ENCODE peak calls at places on chromosomes 4 and X, in nine cellular contexts. J is PC-3, V is AG20443, P is right lobe of liver, A is WTC11, R is ACHN, E is NB4, G is activated gamma-delta T cell, F is epithelial cell of prostate. T is an unnamed sample.

GRCh38 chrX:43592597-43592996 is 63.5 kb upstream of the MAOA start:
- DNase-seq in J (no peak), V (no peak), P (peak), A (no peak), R (no peak), E (no peak), G (no peak), F (no peak), T (peak)

GRCh38 chr4:77843628-77844027 is 19.0 kb upstream of the MRPL1 start:
- DNase-seq in J (no peak), V (no peak), P (no peak), A (no peak), R (peak), E (no peak), G (no peak), F (no peak), T (peak)

GRCh38 chr4:158775091-158775651 is 6.3 kb downstream of the FNIP2 start:
- DNase-seq in J (peak), V (peak), P (no peak), A (no peak), R (peak), E (no peak), G (no peak), F (no peak), T (peak)

GRCh38 chr4:41930139-41930831 is 4.9 kb upstream of the TMEM33 start:
- DNase-seq in J (no peak), V (no peak), P (no peak), A (no peak), R (no peak), E (no peak), G (no peak), F (no peak), T (no peak)

GRCh38 chr4:186134254-186134653 is 29.8 kb downstream of the FAM149A start:
- DNase-seq in J (no peak), V (no peak), P (no peak), A (no peak), R (no peak), E (peak), G (no peak), F (no peak), T (no peak)

GRCh38 chrX:150100261-150100660 is 162.0 kb upstream of the EOLA2 start:
- DNase-seq in J (no peak), V (peak), P (no peak), A (no peak), R (no peak), E (no peak), G (no peak), F (no peak), T (no peak)

GRCh38 chr4:68180858-68181531 is 51.3 kb upstream of the TMPRSS11F start:
- DNase-seq in J (peak), V (peak), P (no peak), A (no peak), R (no peak), E (no peak), G (no peak), F (peak), T (no peak)

GRCh38 chr4:82678046-82678445 is 116.3 kb upstream of the TMEM150C start:
- DNase-seq in J (no peak), V (no peak), P (no peak), A (no peak), R (no peak), E (no peak), G (no peak), F (no peak), T (no peak)

GRCh38 chr4:44421330-44421729 is 27.3 kb downstream of the KCTD8 start:
- DNase-seq in J (peak), V (no peak), P (no peak), A (no peak), R (no peak), E (no peak), G (no peak), F (no peak), T (no peak)

GRCh38 chrX:44572340-44572938 is 29.8 kb upstream of the FUNDC1 start:
- DNase-seq in J (no peak), V (no peak), P (no peak), A (no peak), R (no peak), E (no peak), G (no peak), F (no peak), T (no peak)

GRCh38 chr4:65383589-65384305 is 286.5 kb downstream of the EPHA5 start:
- DNase-seq in J (peak), V (no peak), P (no peak), A (no peak), R (no peak), E (no peak), G (no peak), F (no peak), T (peak)

GRCh38 chr4:111228396-111228795 is 605.5 kb upstream of the PITX2 start:
- DNase-seq in J (no peak), V (peak), P (no peak), A (no peak), R (no peak), E (no peak), G (no peak), F (no peak), T (no peak)

GRCh38 chr4:141388483-141388882 is 167.8 kb downstream of the ZNF330 start:
- DNase-seq in J (no peak), V (peak), P (no peak), A (no peak), R (no peak), E (no peak), G (no peak), F (no peak), T (no peak)

GRCh38 chr4:119139822-119140252 is 4.2 kb downstream of the MYOZ2 start:
- DNase-seq in J (no peak), V (no peak), P (no peak), A (no peak), R (no peak), E (peak), G (no peak), F (no peak), T (no peak)

GRCh38 chrX:79369871-79370270 is 2.7 kb upstream of the ITM2A start:
- DNase-seq in J (no peak), V (no peak), P (no peak), A (no peak), R (no peak), E (no peak), G (no peak), F (no peak), T (no peak)

GRCh38 chr4:141676087-141676486 is 39.7 kb downstream of the IL15 start:
- DNase-seq in J (no peak), V (no peak), P (no peak), A (no peak), R (no peak), E (no peak), G (no peak), F (no peak), T (no peak)

GRCh38 chrX:136767104-136767941 is 13.4 kb downstream of the ARHGEF6 start:
- DNase-seq in J (peak), V (peak), P (peak), A (peak), R (peak), E (peak), G (peak), F (no peak), T (peak)

GRCh38 chr4:168449740-168450442 is 30.4 kb downstream of the DDX60L start:
- DNase-seq in J (peak), V (no peak), P (no peak), A (no peak), R (peak), E (peak), G (no peak), F (peak), T (no peak)

GRCh38 chrX:48578661-48579128 is 4.4 kb downstream of the RBM3 start:
- DNase-seq in J (no peak), V (no peak), P (no peak), A (no peak), R (no peak), E (no peak), G (no peak), F (no peak), T (no peak)

GRCh38 chr4:145315828-145316227 is 135.4 kb upstream of the OTUD4 start:
- DNase-seq in J (no peak), V (peak), P (no peak), A (no peak), R (no peak), E (no peak), G (no peak), F (no peak), T (no peak)

T was measured in lung microvascular endothelial cell.